ENCODE peak calls at places on chromosomes 7 and 10, in five cellular contexts. T is stomach; U is transverse colon; A is GM10248; P is CD4-positive, alpha-beta T cell. H is an unnamed sample.

GRCh38 chr7:36186359-36186758 is 33.3 kb downstream of the EEPD1 start:
- DNase-seq in T (no peak), U (no peak), A (no peak), P (no peak), H (no peak)

GRCh38 chr10:124568339-124568738 is 106.7 kb downstream of the LHPP start:
- DNase-seq in P (no peak), T (no peak), U (no peak), A (no peak), H (no peak)

GRCh38 chr7:27181795-27182275 is 3.2 kb downstream of the HOXA11 start:
- DNase-seq in T (peak), A (no peak), P (no peak), U (peak), H (peak)

GRCh38 chr10:83372646-83373045 is 766.7 kb upstream of the GHITM start:
- DNase-seq in U (no peak), P (no peak), T (no peak), A (no peak), H (no peak)

GRCh38 chr7:45652630-45653029 is 78.5 kb downstream of the ADCY1 start:
- DNase-seq in T (no peak), P (no peak), U (no peak), A (no peak), H (no peak)

GRCh38 chr7:47390914-47391313 is 191.0 kb downstream of the TNS3 start:
- DNase-seq in P (no peak), A (no peak), U (no peak), T (no peak), H (no peak)

GRCh38 chr7:50304911-50305621 is 550 bp downstream of the IKZF1 start:
- DNase-seq in U (peak), T (no peak), P (peak), A (peak), H (no peak)

GRCh38 chr10:72322280-72323058 is 32.2 kb downstream of the DNAJB12 start:
- DNase-seq in U (no peak), T (no peak), A (no peak), P (peak), H (no peak)

GRCh38 chr7:6437251-6437650 is 10.5 kb downstream of the DAGLB start:
- DNase-seq in U (no peak), T (no peak), A (no peak), P (no peak), H (no peak)

GRCh38 chr10:69709366-69709941 is 79.4 kb downstream of the FAM241B start:
- DNase-seq in P (no peak), A (no peak), U (no peak), T (no peak), H (no peak)
- TF ChIP-seq CTCF in P (no peak), A (no peak), U (no peak), T (no peak), H (no peak)

DNA sequence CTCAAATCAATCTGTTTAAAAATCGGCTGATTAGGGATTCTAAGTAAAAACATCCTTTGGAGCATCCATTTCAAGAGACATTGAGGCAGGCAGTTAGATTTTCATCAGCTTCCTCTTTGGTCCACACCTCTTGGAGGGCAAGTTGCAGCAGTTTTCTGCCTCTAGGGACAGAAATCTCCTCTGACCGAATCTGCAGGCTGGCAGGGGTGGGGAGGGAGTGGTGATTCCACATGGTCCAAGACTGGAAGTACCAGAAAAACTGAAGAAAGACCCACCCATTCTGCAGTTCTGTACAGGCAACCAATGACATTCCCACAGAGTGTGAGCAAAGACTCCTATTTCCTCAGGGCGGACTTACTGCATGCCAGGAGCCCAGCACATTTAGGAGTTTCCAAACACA is 29.0 kb downstream of the FGFBP3 start:
- DNase-seq in P (no peak), A (no peak), U (no peak), T (no peak), H (no peak)
- TF ChIP-seq CTCF in P (no peak), A (no peak), U (no peak), T (no peak), H (peak)

GRCh38 chr10:86387221-86387794 is 20.7 kb upstream of the GRID1 start:
- DNase-seq in U (no peak), P (no peak), T (no peak), A (no peak), H (no peak)
- TF ChIP-seq CTCF in U (no peak), P (no peak), T (no peak), A (no peak), H (no peak)

GRCh38 chr10:97640868-97641811 is 669 bp downstream of the PI4K2A start:
- DNase-seq in T (no peak), U (peak), A (peak), P (no peak), H (peak)
- TF ChIP-seq CTCF in T (no peak), U (no peak), A (no peak), P (no peak), H (no peak)

GRCh38 chr7:157792954-157793353 is 456.1 kb downstream of the DNAJB6 start:
- DNase-seq in P (no peak), U (no peak), A (no peak), T (no peak), H (no peak)
- TF ChIP-seq CTCF in P (no peak), U (no peak), A (no peak), T (no peak), H (no peak)